ENCODE peak calls at places on chromosomes 16 and 17, in ten cellular contexts. One of them, this sample, is unnamed.
A peak's percentile ranks its signal among the peaks of the same experiment; 100 is the strongest.

GRCh38 chr16:26133401-26133800 is 441.6 kb downstream of the HS3ST4 start:
- DNase-seq in tibial artery: no peak
- DNase-seq in suprapubic skin: no peak
- DNase-seq in aorta: no peak
- DNase-seq in A172: no peak
- DNase-seq in T follicular helper cell: no peak
- DNase-seq in cardiac fibroblast: no peak
- DNase-seq in GM12865: no peak
- DNase-seq in body of pancreas: no peak
- DNase-seq in stimulated activated CD4-positive, alpha-beta T cell treated with anti-CD3 and anti-CD28 coated beads, TNF-alpha, amount 100 ng/mL, for 4 hours: no peak
- DNase-seq in this sample: no peak

GRCh38 chr17:75404739-75405364 is 626 bp downstream of the GRB2 start:
- DNase-seq in tibial artery: no peak
- DNase-seq in suprapubic skin: peak; percentile 79
- DNase-seq in aorta: peak; percentile 83
- DNase-seq in A172: peak; percentile 30
- DNase-seq in T follicular helper cell: peak; percentile 30
- DNase-seq in cardiac fibroblast: peak; percentile 22
- DNase-seq in GM12865: peak; percentile 61
- DNase-seq in body of pancreas: peak; percentile 47
- DNase-seq in stimulated activated CD4-positive, alpha-beta T cell treated with anti-CD3 and anti-CD28 coated beads, TNF-alpha, amount 100 ng/mL, for 4 hours: peak; percentile 24
- DNase-seq in this sample: peak; percentile 28

GRCh38 chr16:56350491-56351405 is 74.6 kb downstream of the AMFR start:
- DNase-seq in tibial artery: no peak
- DNase-seq in suprapubic skin: peak; percentile 58
- DNase-seq in aorta: peak; percentile 57
- DNase-seq in A172: no peak
- DNase-seq in T follicular helper cell: no peak
- DNase-seq in cardiac fibroblast: no peak
- DNase-seq in GM12865: no peak
- DNase-seq in body of pancreas: no peak
- DNase-seq in stimulated activated CD4-positive, alpha-beta T cell treated with anti-CD3 and anti-CD28 coated beads, TNF-alpha, amount 100 ng/mL, for 4 hours: no peak
- DNase-seq in this sample: no peak

GRCh38 chr16:10754941-10755340 is 11.3 kb downstream of the NUBP1 start:
- DNase-seq in tibial artery: no peak
- DNase-seq in suprapubic skin: no peak
- DNase-seq in aorta: peak; percentile 26
- DNase-seq in A172: peak; percentile 89
- DNase-seq in T follicular helper cell: no peak
- DNase-seq in cardiac fibroblast: peak; percentile 17
- DNase-seq in GM12865: no peak
- DNase-seq in body of pancreas: no peak
- DNase-seq in stimulated activated CD4-positive, alpha-beta T cell treated with anti-CD3 and anti-CD28 coated beads, TNF-alpha, amount 100 ng/mL, for 4 hours: no peak
- DNase-seq in this sample: no peak

GRCh38 chr16:80300876-80301275 is 239.9 kb upstream of the DYNLRB2 start:
- DNase-seq in tibial artery: no peak
- DNase-seq in suprapubic skin: no peak
- DNase-seq in aorta: no peak
- DNase-seq in A172: peak; percentile 86
- DNase-seq in T follicular helper cell: no peak
- DNase-seq in cardiac fibroblast: peak; percentile 20
- DNase-seq in GM12865: no peak
- DNase-seq in body of pancreas: no peak
- DNase-seq in stimulated activated CD4-positive, alpha-beta T cell treated with anti-CD3 and anti-CD28 coated beads, TNF-alpha, amount 100 ng/mL, for 4 hours: no peak
- DNase-seq in this sample: no peak

GRCh38 chr17:59893617-59894100 is 738 bp downstream of the RPS6KB1 start:
- DNase-seq in tibial artery: no peak
- DNase-seq in suprapubic skin: no peak
- DNase-seq in aorta: no peak
- DNase-seq in A172: peak; percentile 29
- DNase-seq in T follicular helper cell: no peak
- DNase-seq in cardiac fibroblast: peak; percentile 20
- DNase-seq in GM12865: peak; percentile 55
- DNase-seq in body of pancreas: no peak
- DNase-seq in stimulated activated CD4-positive, alpha-beta T cell treated with anti-CD3 and anti-CD28 coated beads, TNF-alpha, amount 100 ng/mL, for 4 hours: no peak
- DNase-seq in this sample: no peak

GRCh38 chr17:35486920-35487727 is 38.6 kb upstream of the SLFN13 start:
- DNase-seq in tibial artery: peak; percentile 27
- DNase-seq in suprapubic skin: peak; percentile 75
- DNase-seq in aorta: peak; percentile 83
- DNase-seq in A172: peak; percentile 14
- DNase-seq in T follicular helper cell: peak; percentile 41
- DNase-seq in cardiac fibroblast: peak; percentile 72
- DNase-seq in GM12865: peak; percentile 75
- DNase-seq in body of pancreas: peak; percentile 35
- DNase-seq in stimulated activated CD4-positive, alpha-beta T cell treated with anti-CD3 and anti-CD28 coated beads, TNF-alpha, amount 100 ng/mL, for 4 hours: peak; percentile 73
- DNase-seq in this sample: peak; percentile 52

GRCh38 chr17:67467500-67468481 is 90.7 kb downstream of the PITPNC1 start:
- DNase-seq in tibial artery: no peak
- DNase-seq in suprapubic skin: no peak
- DNase-seq in aorta: no peak
- DNase-seq in A172: no peak
- DNase-seq in T follicular helper cell: no peak
- DNase-seq in cardiac fibroblast: no peak
- DNase-seq in GM12865: peak; percentile 78
- DNase-seq in body of pancreas: no peak
- DNase-seq in stimulated activated CD4-positive, alpha-beta T cell treated with anti-CD3 and anti-CD28 coated beads, TNF-alpha, amount 100 ng/mL, for 4 hours: no peak
- DNase-seq in this sample: no peak

GRCh38 chr16:22721497-22722100 is 92.4 kb upstream of the HS3ST2 start:
- DNase-seq in tibial artery: no peak
- DNase-seq in suprapubic skin: no peak
- DNase-seq in aorta: no peak
- DNase-seq in A172: no peak
- DNase-seq in T follicular helper cell: no peak
- DNase-seq in cardiac fibroblast: no peak
- DNase-seq in GM12865: no peak
- DNase-seq in body of pancreas: no peak
- DNase-seq in stimulated activated CD4-positive, alpha-beta T cell treated with anti-CD3 and anti-CD28 coated beads, TNF-alpha, amount 100 ng/mL, for 4 hours: no peak
- DNase-seq in this sample: no peak

GRCh38 chr17:14581181-14581830 is 280.4 kb downstream of the HS3ST3B1 start:
- DNase-seq in tibial artery: no peak
- DNase-seq in suprapubic skin: no peak
- DNase-seq in aorta: no peak
- DNase-seq in A172: no peak
- DNase-seq in T follicular helper cell: no peak
- DNase-seq in cardiac fibroblast: no peak
- DNase-seq in GM12865: no peak
- DNase-seq in body of pancreas: no peak
- DNase-seq in stimulated activated CD4-positive, alpha-beta T cell treated with anti-CD3 and anti-CD28 coated beads, TNF-alpha, amount 100 ng/mL, for 4 hours: no peak
- DNase-seq in this sample: no peak

GRCh38 chr16:718389-718788 is 2.6 kb upstream of the ANTKMT start:
- DNase-seq in tibial artery: no peak
- DNase-seq in suprapubic skin: no peak
- DNase-seq in aorta: no peak
- DNase-seq in A172: no peak
- DNase-seq in T follicular helper cell: no peak
- DNase-seq in cardiac fibroblast: no peak
- DNase-seq in GM12865: no peak
- DNase-seq in body of pancreas: no peak
- DNase-seq in stimulated activated CD4-positive, alpha-beta T cell treated with anti-CD3 and anti-CD28 coated beads, TNF-alpha, amount 100 ng/mL, for 4 hours: no peak
- DNase-seq in this sample: no peak

GRCh38 chr16:86298166-86299131 is 211.9 kb upstream of the FOXF1 start:
- DNase-seq in tibial artery: no peak
- DNase-seq in suprapubic skin: no peak
- DNase-seq in aorta: no peak
- DNase-seq in A172: peak; percentile 18
- DNase-seq in T follicular helper cell: no peak
- DNase-seq in cardiac fibroblast: peak; percentile 27
- DNase-seq in GM12865: no peak
- DNase-seq in body of pancreas: no peak
- DNase-seq in stimulated activated CD4-positive, alpha-beta T cell treated with anti-CD3 and anti-CD28 coated beads, TNF-alpha, amount 100 ng/mL, for 4 hours: no peak
- DNase-seq in this sample: no peak

GRCh38 chr17:57953219-57953618 is 2.0 kb downstream of the CUEDC1 start:
- DNase-seq in tibial artery: no peak
- DNase-seq in suprapubic skin: no peak
- DNase-seq in aorta: peak; percentile 12
- DNase-seq in A172: no peak
- DNase-seq in T follicular helper cell: no peak
- DNase-seq in cardiac fibroblast: no peak
- DNase-seq in GM12865: no peak
- DNase-seq in body of pancreas: no peak
- DNase-seq in stimulated activated CD4-positive, alpha-beta T cell treated with anti-CD3 and anti-CD28 coated beads, TNF-alpha, amount 100 ng/mL, for 4 hours: no peak
- DNase-seq in this sample: no peak

GRCh38 chr17:19360772-19361171 is 1.8 kb downstream of the B9D1 start:
- DNase-seq in tibial artery: peak; percentile 10
- DNase-seq in suprapubic skin: no peak
- DNase-seq in aorta: no peak
- DNase-seq in A172: no peak
- DNase-seq in T follicular helper cell: no peak
- DNase-seq in cardiac fibroblast: no peak
- DNase-seq in GM12865: no peak
- DNase-seq in body of pancreas: no peak
- DNase-seq in stimulated activated CD4-positive, alpha-beta T cell treated with anti-CD3 and anti-CD28 coated beads, TNF-alpha, amount 100 ng/mL, for 4 hours: no peak
- DNase-seq in this sample: no peak

GRCh38 chr17:49715717-49716279 is 8.0 kb upstream of the SLC35B1 start:
- DNase-seq in tibial artery: no peak
- DNase-seq in suprapubic skin: no peak
- DNase-seq in aorta: no peak
- DNase-seq in A172: no peak
- DNase-seq in T follicular helper cell: peak; percentile 36
- DNase-seq in cardiac fibroblast: no peak
- DNase-seq in GM12865: no peak
- DNase-seq in body of pancreas: no peak
- DNase-seq in stimulated activated CD4-positive, alpha-beta T cell treated with anti-CD3 and anti-CD28 coated beads, TNF-alpha, amount 100 ng/mL, for 4 hours: peak; percentile 31
- DNase-seq in this sample: peak; percentile 60

GRCh38 chr17:15051913-15052312 is 213.2 kb downstream of the PMP22 start:
- DNase-seq in tibial artery: no peak
- DNase-seq in suprapubic skin: no peak
- DNase-seq in aorta: no peak
- DNase-seq in A172: no peak
- DNase-seq in T follicular helper cell: no peak
- DNase-seq in cardiac fibroblast: no peak
- DNase-seq in GM12865: no peak
- DNase-seq in body of pancreas: no peak
- DNase-seq in stimulated activated CD4-positive, alpha-beta T cell treated with anti-CD3 and anti-CD28 coated beads, TNF-alpha, amount 100 ng/mL, for 4 hours: no peak
- DNase-seq in this sample: no peak

GRCh38 chr16:87016636-87017035 is 300.6 kb downstream of the C16orf95 start:
- DNase-seq in tibial artery: no peak
- DNase-seq in suprapubic skin: no peak
- DNase-seq in aorta: no peak
- DNase-seq in A172: peak; percentile 57
- DNase-seq in T follicular helper cell: no peak
- DNase-seq in cardiac fibroblast: no peak
- DNase-seq in GM12865: no peak
- DNase-seq in body of pancreas: no peak
- DNase-seq in stimulated activated CD4-positive, alpha-beta T cell treated with anti-CD3 and anti-CD28 coated beads, TNF-alpha, amount 100 ng/mL, for 4 hours: no peak
- DNase-seq in this sample: no peak

GRCh38 chr16:29804455-29805231 is 1.7 kb upstream of the MAZ start:
- DNase-seq in tibial artery: peak; percentile 65
- DNase-seq in suprapubic skin: peak; percentile 69
- DNase-seq in aorta: no peak
- DNase-seq in A172: no peak
- DNase-seq in T follicular helper cell: no peak
- DNase-seq in cardiac fibroblast: peak; percentile 70
- DNase-seq in GM12865: no peak
- DNase-seq in body of pancreas: peak; percentile 55
- DNase-seq in stimulated activated CD4-positive, alpha-beta T cell treated with anti-CD3 and anti-CD28 coated beads, TNF-alpha, amount 100 ng/mL, for 4 hours: no peak
- DNase-seq in this sample: no peak

This sample was measured in T-helper 22 cell.